ENCODE peak calls at places on chromosomes 1 and 21, in eight cellular contexts. L, C, E, P, I, O, V and W are unnamed samples.

GRCh38 chr1:67645495-67646144 is 39.4 kb upstream of the GADD45A start:
- DNase-seq in L (peak; percentile 82), C (no peak), E (no peak), P (no peak), I (no peak), O (peak; percentile 76), V (peak; percentile 40), W (peak; percentile 58)

GRCh38 chr21:16079830-16080229 is 350.0 kb downstream of the USP25 start:
- DNase-seq in L (no peak), C (no peak), E (no peak), P (peak; percentile 84), I (no peak), O (no peak), V (peak; percentile 22), W (no peak)

GRCh38 chr1:212959266-212960220 is 9.2 kb downstream of the VASH2 start:
- DNase-seq in L (no peak), C (no peak), E (no peak), P (no peak), I (no peak), O (no peak), V (no peak), W (no peak)

GRCh38 chr1:183080406-183080805 is 57.2 kb downstream of the LAMC1 start:
- DNase-seq in L (no peak), C (no peak), E (no peak), P (peak; percentile 72), I (no peak), O (no peak), V (no peak), W (no peak)

GRCh38 chr1:54378157-54378883 is 27.9 kb downstream of the SSBP3 start:
- DNase-seq in L (no peak), C (no peak), E (peak; percentile 84), P (no peak), I (no peak), O (no peak), V (no peak), W (no peak)

GRCh38 chr1:29900727-29901126 is 664.4 kb downstream of the PTPRU start:
- DNase-seq in L (peak; percentile 70), C (no peak), E (peak; percentile 28), P (no peak), I (no peak), O (peak; percentile 75), V (no peak), W (no peak)

GRCh38 chr1:193090865-193091264 is 14.3 kb downstream of the GLRX2 start:
- DNase-seq in L (no peak), C (no peak), E (no peak), P (no peak), I (no peak), O (no peak), V (no peak), W (no peak)

GRCh38 chr1:39407496-39407888 is 83.9 kb upstream of the BMP8A start:
- DNase-seq in L (no peak), C (no peak), E (no peak), P (no peak), I (no peak), O (no peak), V (no peak), W (no peak)

GRCh38 chr21:23162213-23162946 is 2164.2 kb downstream of the NCAM2 start:
- DNase-seq in L (no peak), C (no peak), E (no peak), P (no peak), I (no peak), O (no peak), V (no peak), W (no peak)

GRCh38 chr1:152745289-152745704 is 12.5 kb upstream of the KPRP start:
- DNase-seq in L (no peak), C (no peak), E (no peak), P (peak; percentile 24), I (peak; percentile 21), O (no peak), V (no peak), W (no peak)

GRCh38 chr1:206986885-206987284 is 16.6 kb upstream of the FCAMR start:
- DNase-seq in L (no peak), C (no peak), E (no peak), P (no peak), I (no peak), O (no peak), V (no peak), W (no peak)

GRCh38 chr1:21544095-21544494 is 34.9 kb downstream of the ALPL start:
- DNase-seq in L (no peak), C (no peak), E (no peak), P (no peak), I (no peak), O (no peak), V (no peak), W (no peak)

GRCh38 chr1:206766251-206766856 is 4.2 kb upstream of the IL19 start:
- DNase-seq in L (peak; percentile 11), C (no peak), E (peak; percentile 33), P (peak; percentile 96), I (no peak), O (peak; percentile 53), V (peak; percentile 78), W (peak; percentile 58)

GRCh38 chr1:3471356-3472087 is 17.1 kb downstream of the ARHGEF16 start:
- DNase-seq in L (peak; percentile 50), C (no peak), E (peak; percentile 74), P (peak; percentile 36), I (no peak), O (peak; percentile 59), V (peak; percentile 69), W (peak; percentile 38)
- TF ChIP-seq CTCF in L (peak; percentile 35), C (peak; percentile 15), E (peak; percentile 47), P (peak; percentile 18), I (no peak), O (peak; percentile 23), V (peak; percentile 75), W (peak; percentile 57)

DNA sequence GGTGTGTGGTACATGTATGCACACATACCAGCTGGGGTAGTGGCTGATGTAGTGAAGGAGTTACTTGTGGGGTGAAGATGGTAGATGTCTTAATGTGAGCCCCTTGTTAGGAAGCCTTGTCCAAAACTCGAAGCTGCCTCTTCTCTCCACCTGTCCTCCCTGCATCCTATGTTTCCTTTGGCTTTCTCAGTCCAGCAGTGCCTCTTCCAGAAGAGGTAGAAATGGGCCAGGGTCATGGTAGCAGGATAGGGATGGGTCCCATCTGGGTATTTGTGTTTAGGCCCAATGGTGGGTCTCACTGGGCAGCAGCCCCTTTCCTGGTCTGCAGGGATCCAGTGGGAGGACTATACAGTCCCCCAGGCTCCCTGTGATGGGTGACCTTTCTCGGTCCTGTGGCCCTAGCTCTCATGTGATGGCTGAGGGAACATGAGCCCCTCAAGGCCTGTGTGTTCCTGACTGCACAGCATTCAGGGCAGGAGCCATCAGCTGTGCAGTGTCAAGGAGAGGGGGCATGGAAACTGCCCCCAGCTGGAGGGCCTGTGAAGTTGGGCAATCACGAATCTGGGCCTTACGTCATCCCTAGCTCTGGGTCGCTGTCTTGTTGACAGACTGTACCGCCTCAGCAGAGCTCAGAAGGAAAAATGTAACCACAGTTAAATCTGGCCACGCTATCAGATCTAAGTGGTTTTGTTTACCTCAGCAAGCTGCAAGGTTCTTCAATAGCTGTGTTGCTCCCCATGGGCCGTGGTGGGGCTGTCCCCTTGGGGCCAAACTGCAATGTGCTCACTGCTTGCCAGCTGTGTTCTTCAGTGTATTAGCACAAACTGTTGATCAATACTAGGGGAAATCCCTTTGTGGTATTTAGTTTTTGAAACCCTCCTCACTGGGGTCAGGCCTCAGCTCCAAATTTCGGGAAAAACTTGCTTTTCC is 82.7 kb downstream of the NOS1AP start:
- DNase-seq in L (no peak), C (no peak), E (no peak), P (peak; percentile 78), I (no peak), O (no peak), V (peak; percentile 75), W (no peak)
- H3K4me3 ChIP-seq in L (no peak overlapping the region), C (no peak overlapping the region), E (no peak overlapping the region), P (no peak overlapping the region), I (no peak overlapping the region), O (no peak overlapping the region), V (no peak overlapping the region), W (no peak overlapping the region)

GRCh38 chr21:36291509-36291908 is 28.5 kb upstream of the MORC3 start:
- DNase-seq in L (no peak), C (no peak), E (no peak), P (no peak), I (no peak), O (no peak), V (no peak), W (peak; percentile 7)

DNA sequence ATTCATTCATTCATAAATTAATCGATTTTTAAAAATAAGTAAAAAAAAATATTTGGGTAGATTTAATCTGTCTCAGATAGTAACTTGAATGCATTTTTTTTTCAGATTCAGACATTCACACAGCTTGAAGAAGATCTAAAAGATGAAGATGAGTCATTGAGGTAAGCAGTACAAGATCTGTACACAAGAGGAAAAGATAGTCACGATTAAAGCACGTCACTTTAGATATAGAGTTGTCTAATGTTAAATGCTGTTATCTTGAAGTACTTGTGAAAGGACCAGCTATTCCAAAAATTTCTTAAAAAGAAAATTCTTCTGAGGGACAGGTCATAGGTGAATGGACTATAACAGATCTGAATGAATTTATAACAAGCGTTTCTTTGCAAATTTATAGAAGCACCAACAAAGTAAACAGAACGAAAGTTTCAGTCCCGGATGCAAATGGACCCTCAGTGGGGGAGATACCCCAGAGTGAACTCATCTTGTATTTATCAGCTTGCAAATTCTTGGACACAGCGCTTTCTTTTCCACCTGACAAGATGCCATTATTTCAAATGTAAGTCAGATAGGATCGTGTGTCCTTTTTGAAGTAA is 31.2 kb upstream of the MORC3 start:
- DNase-seq in L (no peak), C (no peak), E (no peak), P (peak; percentile 12), I (no peak), O (no peak), V (no peak), W (peak; percentile 1)
- H3K27ac ChIP-seq in L (no peak overlapping the region), C (peak overlapping the region; percentile 43), E (no peak overlapping the region), P (peak overlapping the region; percentile 39), I (no peak overlapping the region), O (no peak overlapping the region), V (peak overlapping the region; percentile 56), W (peak overlapping the region; percentile 74)

GRCh38 chr1:164953815-164954214 is 394.8 kb downstream of the PBX1 start:
- DNase-seq in L (no peak), C (no peak), E (no peak), P (no peak), I (no peak), O (no peak), V (no peak), W (no peak)

GRCh38 chr1:164950453-164951052 is 391.6 kb downstream of the PBX1 start:
- DNase-seq in L (peak; percentile 28), C (no peak), E (peak; percentile 60), P (no peak), I (no peak), O (no peak), V (no peak), W (no peak)

GRCh38 chr1:164949758-164950452 is 390.9 kb downstream of the PBX1 start:
- DNase-seq in L (no peak), C (no peak), E (no peak), P (no peak), I (no peak), O (no peak), V (no peak), W (no peak)

GRCh38 chr1:164948101-164948500 is 389.1 kb downstream of the PBX1 start:
- DNase-seq in L (no peak), C (no peak), E (no peak), P (no peak), I (no peak), O (no peak), V (no peak), W (no peak)

DNA sequence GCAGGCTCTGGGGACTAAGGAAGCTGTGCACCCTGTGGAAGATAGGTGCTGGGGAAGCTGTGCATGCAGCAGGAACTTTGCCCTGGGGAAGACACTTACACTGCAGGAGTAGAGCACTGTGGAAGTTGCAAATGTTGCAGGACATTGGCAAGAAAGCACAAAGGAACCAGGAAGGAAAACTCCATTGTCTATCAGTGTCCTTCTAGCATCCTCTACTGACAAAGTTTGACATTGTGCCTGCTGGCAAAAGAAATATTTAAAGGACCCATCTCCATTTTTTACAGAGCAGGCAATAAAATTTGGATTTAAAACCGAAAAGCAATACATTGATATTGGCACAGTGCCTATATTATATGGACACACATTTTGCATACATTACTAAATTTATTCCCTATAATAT is 394.1 kb downstream of the PBX1 start:
- DNase-seq in L (no peak), C (no peak), E (no peak), P (no peak), I (no peak), O (no peak), V (no peak), W (no peak)
- TF ChIP-seq CTCF in L (no peak), C (no peak), E (peak; percentile 25), P (no peak), I (no peak), O (no peak), V (no peak), W (peak; percentile 7)